ENCODE peak calls at places on chromosomes 7 and 10, in six cellular contexts. V is lung; F is Caco-2; W is SK-N-SH; Y is heart left ventricle; T is CD4-positive, alpha-beta memory T cell. M is an unnamed sample. For H3K4me1, the result is how much of the 10 kb centered on the place peaks cover.

GRCh38 chr7:119630570-119630969 is 642.4 kb upstream of the KCND2 start:
- DNase-seq in F (no peak), W (no peak), T (no peak), V (no peak), Y (no peak), M (no peak)

GRCh38 chr7:33185786-33186185 is 56.4 kb downstream of the BBS9 start:
- DNase-seq in Y (no peak), F (no peak), V (no peak), T (no peak), W (peak), M (no peak)

GRCh38 chr7:35003679-35004278 is 33.5 kb downstream of the DPY19L1 start:
- DNase-seq in Y (peak), V (peak), T (no peak), W (no peak), F (peak), M (peak)

GRCh38 chr7:33979807-33980355 is 74.5 kb downstream of the BMPER start:
- DNase-seq in W (no peak), V (no peak), F (no peak), T (no peak), Y (no peak), M (no peak)

GRCh38 chr7:110595694-110596093 is 495.2 kb upstream of the LRRN3 start:
- DNase-seq in T (no peak), F (no peak), V (no peak), Y (no peak), W (no peak), M (no peak)

GRCh38 chr10:6786579-6787031 is 206.5 kb upstream of the PRKCQ start:
- DNase-seq in V (no peak), Y (no peak), F (no peak), W (peak), T (no peak), M (no peak)

GRCh38 chr7:101804642-101805401 is 12.6 kb upstream of the CUX1 start:
- DNase-seq in F (peak), V (no peak), W (no peak), T (no peak), Y (no peak), M (no peak)

GRCh38 chr7:143126146-143126545 is 5.7 kb upstream of the PIP start:
- DNase-seq in T (no peak), Y (no peak), W (no peak), F (no peak), V (no peak), M (no peak)

GRCh38 chr7:98867271-98867701 is 2.5 kb downstream of the TMEM130 start:
- DNase-seq in Y (no peak), V (no peak), W (peak), F (no peak), T (no peak), M (peak)

GRCh38 chr7:129835436-129836020 is 117.2 kb downstream of the UBE2H start:
- DNase-seq in F (no peak), Y (no peak), V (no peak), W (no peak), T (no peak), M (no peak)
- H3K4me1 ChIP-seq in F (under half), Y (under half), V (under half), W (under half), T (under half), M (under half)

GRCh38 chr10:4755286-4756009 is 70.6 kb upstream of the AKR1E2 start:
- DNase-seq in T (no peak), V (no peak), Y (no peak), F (no peak), W (no peak), M (no peak)

GRCh38 chr10:4748726-4749443 is 77.1 kb upstream of the AKR1E2 start:
- DNase-seq in F (no peak), V (no peak), Y (no peak), T (no peak), W (no peak), M (no peak)

GRCh38 chr10:4758256-4758655 is 67.8 kb upstream of the AKR1E2 start:
- DNase-seq in Y (no peak), F (no peak), V (no peak), W (no peak), T (no peak), M (no peak)

GRCh38 chr10:4751211-4751610 is 74.8 kb upstream of the AKR1E2 start:
- DNase-seq in F (no peak), Y (no peak), V (no peak), T (no peak), W (no peak), M (no peak)

DNA sequence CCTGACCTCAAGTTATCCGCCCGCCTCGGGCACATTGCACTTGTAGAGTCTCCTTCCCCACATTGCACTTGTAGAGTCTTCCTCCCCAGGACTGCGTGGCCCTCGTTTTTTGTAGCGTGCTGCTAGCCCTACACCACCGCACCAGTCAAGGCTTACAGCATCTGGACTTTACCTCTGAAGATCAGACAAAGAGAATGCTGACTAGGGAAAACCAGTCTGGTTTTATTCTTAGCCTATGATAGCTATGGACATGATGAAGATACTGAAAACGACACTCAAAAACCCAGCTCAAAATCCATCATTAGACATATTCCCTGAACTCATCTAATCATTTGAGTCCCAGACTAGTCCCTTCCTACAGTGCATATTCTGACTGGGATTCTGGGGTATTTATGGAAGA is 71.9 kb upstream of the AKR1E2 start:
- DNase-seq in F (no peak), V (no peak), W (no peak), Y (no peak), T (no peak), M (no peak)
- H3K4me1 ChIP-seq in F (under half), V (under half), W (under half), Y (under half), T (under half), M (under half)

GRCh38 chr7:87082675-87083074 is 23.2 kb upstream of the ELAPOR2 start:
- DNase-seq in F (no peak), T (no peak), W (no peak), V (no peak), Y (no peak), M (no peak)

DNA sequence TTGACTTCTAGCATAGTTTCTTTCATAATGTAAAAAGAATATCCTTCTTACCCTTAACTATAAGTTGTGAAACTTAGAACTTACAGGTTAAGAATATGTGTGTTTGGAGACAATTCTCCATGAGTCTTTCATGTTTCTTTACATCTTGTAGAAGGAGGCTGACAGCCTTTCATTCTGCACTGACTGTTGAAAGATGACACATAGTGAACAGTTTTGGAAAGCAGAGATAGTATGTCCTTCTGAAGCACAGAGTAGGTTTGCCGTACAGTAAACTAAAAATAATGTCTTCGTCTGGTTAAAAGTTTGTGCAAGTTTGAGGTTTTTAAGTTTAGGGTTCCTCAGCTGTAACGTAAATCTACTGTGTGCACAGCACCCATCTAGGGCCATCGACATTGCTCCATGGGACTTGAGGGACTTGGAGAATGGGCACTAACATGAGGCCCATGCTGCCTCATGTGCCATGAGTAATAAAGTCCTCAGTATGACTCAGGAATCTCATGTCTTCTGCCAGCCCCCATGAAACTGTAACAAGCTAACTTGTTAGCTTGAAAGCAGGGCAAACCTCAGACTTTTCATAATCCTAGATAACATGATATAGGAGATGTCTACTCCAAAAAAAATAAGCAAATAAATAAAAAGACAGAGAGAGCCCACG is 24.5 kb upstream of the ELAPOR2 start:
- DNase-seq in Y (no peak), V (no peak), T (no peak), F (no peak), W (no peak), M (no peak)
- H3K4me1 ChIP-seq in Y (under half), V (under half), T (under half), F (under half), W (under half), M (under half)

DNA sequence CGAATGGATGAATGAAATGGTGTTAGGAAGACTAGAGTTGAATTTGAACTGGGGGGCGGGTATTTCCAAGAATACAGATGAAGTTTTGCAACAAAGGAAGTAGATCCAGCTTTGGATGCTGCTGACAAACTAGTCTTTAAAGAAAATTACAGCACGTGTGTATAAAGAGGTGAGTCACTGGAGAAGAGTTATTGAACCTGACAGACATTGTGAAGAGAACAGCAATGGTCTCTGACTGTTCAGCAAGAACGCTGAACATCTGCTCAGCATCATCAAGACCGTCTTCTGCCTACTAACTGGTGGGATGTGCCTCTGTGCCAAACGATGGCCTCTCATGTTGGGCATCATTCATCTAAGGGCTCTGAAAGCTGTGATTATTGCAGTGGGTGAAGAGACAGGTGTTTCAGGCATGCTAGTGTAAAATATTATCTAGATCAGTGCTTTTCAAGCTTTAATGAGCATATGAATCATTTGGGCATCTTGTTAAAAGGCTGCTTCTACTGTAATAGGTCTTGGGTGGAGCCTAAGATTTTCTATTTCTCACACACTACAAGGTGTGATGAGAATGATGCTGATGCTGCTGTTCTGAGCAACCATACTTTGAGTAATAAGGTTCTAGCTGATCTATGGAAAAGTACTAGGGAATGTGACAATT is 291.3 kb downstream of the PTEN start:
- DNase-seq in V (no peak), W (no peak), Y (no peak), F (no peak), T (no peak), M (no peak)
- H3K4me1 ChIP-seq in V (under half), W (under half), Y (under half), F (under half), T (under half), M (under half)

DNA sequence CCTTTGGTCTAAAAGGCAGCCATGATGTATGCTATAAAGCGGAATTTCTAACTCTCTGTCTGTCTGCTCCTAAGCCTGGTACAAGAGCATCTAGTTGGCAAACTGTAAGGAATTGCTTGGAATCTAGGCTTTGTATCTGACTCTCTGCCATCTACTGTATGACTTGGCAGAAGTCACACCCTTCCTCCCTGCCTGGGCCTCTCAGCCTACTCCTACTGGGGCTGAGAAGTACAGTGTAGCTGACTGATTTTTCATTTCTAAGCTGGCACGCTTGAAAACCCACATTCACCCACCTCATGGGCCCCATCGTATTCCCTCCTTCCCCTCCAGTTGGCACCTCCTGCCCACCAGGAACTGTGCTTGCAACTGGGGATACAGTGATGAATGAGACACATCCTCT is 435.2 kb downstream of the PLXNA4 start:
- DNase-seq in W (no peak), V (no peak), F (no peak), Y (no peak), T (no peak), M (no peak)
- H3K4me1 ChIP-seq in W (under half), V (under half), F (under half), Y (under half), T (under half), M (under half)

DNA sequence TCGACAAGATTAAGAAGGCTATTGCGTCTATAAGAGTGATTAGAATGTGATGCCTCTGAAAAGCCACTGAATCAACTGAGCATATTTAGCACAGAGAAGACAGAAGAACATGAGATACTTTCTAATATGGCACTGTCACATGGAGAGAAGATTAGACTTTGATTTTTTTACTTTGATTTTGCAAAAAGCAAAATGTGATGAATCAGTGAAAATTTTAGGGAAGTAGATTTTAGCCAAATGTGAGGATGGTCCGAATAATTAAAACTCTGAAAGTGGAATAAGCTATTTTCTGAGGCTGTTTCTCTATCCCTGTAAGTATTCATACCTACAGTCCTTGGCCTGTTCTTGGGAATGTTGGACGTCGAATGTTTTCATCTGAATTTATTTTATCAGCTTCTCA is 11.8 kb downstream of the MDFIC start:
- DNase-seq in W (no peak), T (no peak), V (no peak), F (no peak), Y (no peak), M (no peak)
- H3K4me1 ChIP-seq in W (under half), T (half or more), V (under half), F (under half), Y (under half), M (under half)

GRCh38 chr7:18859331-18859730 is 258.1 kb downstream of the TWIST1 start:
- DNase-seq in T (no peak), Y (no peak), F (no peak), V (no peak), W (no peak), M (no peak)

GRCh38 chr7:18866359-18867036 is 250.9 kb downstream of the TWIST1 start:
- DNase-seq in W (no peak), T (no peak), Y (peak), F (no peak), V (peak), M (peak)

GRCh38 chr7:18861514-18861913 is 255.9 kb downstream of the TWIST1 start:
- DNase-seq in F (no peak), W (no peak), Y (no peak), T (no peak), V (no peak), M (no peak)

GRCh38 chr7:18860226-18860625 is 257.2 kb downstream of the TWIST1 start:
- DNase-seq in T (no peak), F (no peak), V (no peak), Y (no peak), W (no peak), M (no peak)

GRCh38 chr7:18864967-18865366 is 252.5 kb downstream of the TWIST1 start:
- DNase-seq in W (no peak), V (no peak), F (no peak), T (no peak), Y (no peak), M (no peak)
- H3K4me1 ChIP-seq in W (under half), V (under half), F (under half), T (under half), Y (under half), M (under half)

M was measured in BE2C.